ENCODE peak calls at places on chromosomes 6 and 20, in seven cellular contexts. One of them, this sample, is unnamed.
A peak's percentile ranks its signal among the peaks of the same experiment; 100 is the strongest.

GRCh38 chr6:84728602-84729001 is 35.8 kb downstream of the TBX18 start:
- DNase-seq in vagina: no peak
- DNase-seq in suprapubic skin: no peak
- DNase-seq in Peyer's patch: no peak
- DNase-seq in heart left ventricle: no peak
- DNase-seq in esophagus squamous epithelium: no peak
- DNase-seq in HCT116: peak; percentile 15
- DNase-seq in this sample: no peak

GRCh38 chr6:119686240-119686639 is 336.7 kb upstream of the MAN1A1 start:
- DNase-seq in vagina: no peak
- DNase-seq in suprapubic skin: no peak
- DNase-seq in Peyer's patch: no peak
- DNase-seq in heart left ventricle: no peak
- DNase-seq in esophagus squamous epithelium: no peak
- DNase-seq in HCT116: no peak
- DNase-seq in this sample: no peak

GRCh38 chr20:58169441-58169840 is 59.0 kb downstream of the ANKRD60 start:
- DNase-seq in vagina: no peak
- DNase-seq in suprapubic skin: no peak
- DNase-seq in Peyer's patch: no peak
- DNase-seq in heart left ventricle: no peak
- DNase-seq in esophagus squamous epithelium: no peak
- DNase-seq in HCT116: no peak
- DNase-seq in this sample: no peak

GRCh38 chr6:52317841-52318581 is 33.5 kb upstream of the MCM3 start:
- DNase-seq in vagina: no peak
- DNase-seq in suprapubic skin: no peak
- DNase-seq in Peyer's patch: peak; percentile 69
- DNase-seq in heart left ventricle: no peak
- DNase-seq in esophagus squamous epithelium: no peak
- DNase-seq in HCT116: no peak
- DNase-seq in this sample: no peak

GRCh38 chr20:62208061-62208804 is 11.8 kb downstream of the HRH3 start:
- DNase-seq in vagina: no peak
- DNase-seq in suprapubic skin: no peak
- DNase-seq in Peyer's patch: no peak
- DNase-seq in heart left ventricle: no peak
- DNase-seq in esophagus squamous epithelium: no peak
- DNase-seq in HCT116: no peak
- DNase-seq in this sample: no peak

GRCh38 chr6:85390105-85390728 is 59.7 kb upstream of the NT5E start:
- DNase-seq in vagina: no peak
- DNase-seq in suprapubic skin: no peak
- DNase-seq in Peyer's patch: peak; percentile 82
- DNase-seq in heart left ventricle: no peak
- DNase-seq in esophagus squamous epithelium: no peak
- DNase-seq in HCT116: no peak
- DNase-seq in this sample: no peak

GRCh38 chr6:109978174-109979032 is at the start of gene GPR6:
- DNase-seq in vagina: no peak
- DNase-seq in suprapubic skin: no peak
- DNase-seq in Peyer's patch: no peak
- DNase-seq in heart left ventricle: peak; percentile 67
- DNase-seq in esophagus squamous epithelium: no peak
- DNase-seq in HCT116: no peak
- DNase-seq in this sample: no peak

GRCh38 chr6:153131037-153131981 is at the start of gene RGS17:
- DNase-seq in vagina: no peak
- DNase-seq in suprapubic skin: no peak
- DNase-seq in Peyer's patch: no peak
- DNase-seq in heart left ventricle: peak; percentile 50
- DNase-seq in esophagus squamous epithelium: no peak
- DNase-seq in HCT116: no peak
- DNase-seq in this sample: no peak

GRCh38 chr20:61044499-61044898 is 207.6 kb upstream of the CDH4 start:
- DNase-seq in vagina: no peak
- DNase-seq in suprapubic skin: no peak
- DNase-seq in Peyer's patch: no peak
- DNase-seq in heart left ventricle: no peak
- DNase-seq in esophagus squamous epithelium: no peak
- DNase-seq in HCT116: no peak
- DNase-seq in this sample: no peak

GRCh38 chr6:154583546-154584188 is 73.2 kb upstream of the CNKSR3 start:
- DNase-seq in vagina: no peak
- DNase-seq in suprapubic skin: no peak
- DNase-seq in Peyer's patch: no peak
- DNase-seq in heart left ventricle: no peak
- DNase-seq in esophagus squamous epithelium: no peak
- DNase-seq in HCT116: no peak
- DNase-seq in this sample: no peak

GRCh38 chr6:166004491-166005275 is 163.0 kb downstream of the TBXT start:
- DNase-seq in vagina: no peak
- DNase-seq in suprapubic skin: no peak
- DNase-seq in Peyer's patch: no peak
- DNase-seq in heart left ventricle: no peak
- DNase-seq in esophagus squamous epithelium: no peak
- DNase-seq in HCT116: no peak
- DNase-seq in this sample: no peak

GRCh38 chr6:70371454-70372105 is 41.7 kb upstream of the FAM135A start:
- DNase-seq in vagina: no peak
- DNase-seq in suprapubic skin: no peak
- DNase-seq in Peyer's patch: no peak
- DNase-seq in heart left ventricle: no peak
- DNase-seq in esophagus squamous epithelium: no peak
- DNase-seq in HCT116: peak; percentile 67
- DNase-seq in this sample: no peak

GRCh38 chr20:47287609-47288144 is 68.8 kb downstream of the ZMYND8 start:
- DNase-seq in vagina: no peak
- DNase-seq in suprapubic skin: no peak
- DNase-seq in Peyer's patch: no peak
- DNase-seq in heart left ventricle: no peak
- DNase-seq in esophagus squamous epithelium: no peak
- DNase-seq in HCT116: no peak
- DNase-seq in this sample: no peak
- H3K4me3 ChIP-seq in vagina: no peak overlapping the region
- H3K4me3 ChIP-seq in suprapubic skin: no peak overlapping the region
- H3K4me3 ChIP-seq in Peyer's patch: no peak overlapping the region
- H3K4me3 ChIP-seq in heart left ventricle: no peak overlapping the region
- H3K4me3 ChIP-seq in esophagus squamous epithelium: no peak overlapping the region
- H3K4me3 ChIP-seq in HCT116: no peak overlapping the region
- H3K4me3 ChIP-seq in this sample: no peak overlapping the region

GRCh38 chr6:147201885-147202515 is 2.2 kb upstream of the STXBP5 start:
- DNase-seq in vagina: no peak
- DNase-seq in suprapubic skin: no peak
- DNase-seq in Peyer's patch: peak; percentile 49
- DNase-seq in heart left ventricle: peak; percentile 37
- DNase-seq in esophagus squamous epithelium: no peak
- DNase-seq in HCT116: no peak
- DNase-seq in this sample: no peak
- TF ChIP-seq POLR2A in vagina: no peak
- TF ChIP-seq POLR2A in suprapubic skin: no peak
- TF ChIP-seq POLR2A in Peyer's patch: no peak
- TF ChIP-seq POLR2A in heart left ventricle: no peak
- TF ChIP-seq POLR2A in esophagus squamous epithelium: no peak
- TF ChIP-seq POLR2A in HCT116: no peak
- TF ChIP-seq POLR2A in this sample: no peak

GRCh38 chr20:20363449-20364015 is 4.4 kb upstream of the INSM1 start:
- DNase-seq in vagina: no peak
- DNase-seq in suprapubic skin: no peak
- DNase-seq in Peyer's patch: no peak
- DNase-seq in heart left ventricle: no peak
- DNase-seq in esophagus squamous epithelium: no peak
- DNase-seq in HCT116: no peak
- DNase-seq in this sample: no peak
- H3K4me3 ChIP-seq in vagina: peak overlapping the region; percentile 13
- H3K4me3 ChIP-seq in suprapubic skin: peak overlapping the region; percentile 29
- H3K4me3 ChIP-seq in Peyer's patch: no peak overlapping the region
- H3K4me3 ChIP-seq in heart left ventricle: peak overlapping the region; percentile 1
- H3K4me3 ChIP-seq in esophagus squamous epithelium: no peak overlapping the region
- H3K4me3 ChIP-seq in HCT116: no peak overlapping the region
- H3K4me3 ChIP-seq in this sample: no peak overlapping the region

GRCh38 chr20:63639093-63639860 is 12.4 kb upstream of the GMEB2 start:
- DNase-seq in vagina: no peak
- DNase-seq in suprapubic skin: no peak
- DNase-seq in Peyer's patch: peak; percentile 93
- DNase-seq in heart left ventricle: peak; percentile 74
- DNase-seq in esophagus squamous epithelium: no peak
- DNase-seq in HCT116: no peak
- DNase-seq in this sample: no peak
- TF ChIP-seq POLR2A in vagina: no peak
- TF ChIP-seq POLR2A in suprapubic skin: no peak
- TF ChIP-seq POLR2A in Peyer's patch: no peak
- TF ChIP-seq POLR2A in heart left ventricle: peak; percentile 41
- TF ChIP-seq POLR2A in esophagus squamous epithelium: no peak
- TF ChIP-seq POLR2A in HCT116: no peak
- TF ChIP-seq POLR2A in this sample: no peak